ENCODE peak calls at places on chromosomes 2 and 18, in seven cellular contexts. One of them, this sample, is unnamed. For H3K9me3, the result is how much of the 10 kb centered on the place peaks cover.

GRCh38 chr18:67292814-67293213 is 223.7 kb downstream of the DSEL start:
- DNase-seq in kidney: no peak
- DNase-seq in cardiac muscle cell: no peak
- DNase-seq in CD8-positive, alpha-beta T cell: no peak
- DNase-seq in left lung: no peak
- DNase-seq in Peyer's patch: no peak
- DNase-seq in HepG2: no peak
- DNase-seq in this sample: no peak

GRCh38 chr2:219724628-219725027 is 97.2 kb downstream of the SLC4A3 start:
- DNase-seq in kidney: no peak
- DNase-seq in cardiac muscle cell: no peak
- DNase-seq in CD8-positive, alpha-beta T cell: no peak
- DNase-seq in left lung: no peak
- DNase-seq in Peyer's patch: no peak
- DNase-seq in HepG2: peak
- DNase-seq in this sample: no peak

GRCh38 chr2:241802421-241802749 is 6.6 kb upstream of the NEU4 start:
- DNase-seq in kidney: peak
- DNase-seq in cardiac muscle cell: no peak
- DNase-seq in CD8-positive, alpha-beta T cell: no peak
- DNase-seq in left lung: no peak
- DNase-seq in Peyer's patch: no peak
- DNase-seq in HepG2: no peak
- DNase-seq in this sample: no peak

GRCh38 chr2:19801367-19802087 is 100.3 kb downstream of the TTC32 start:
- DNase-seq in kidney: peak
- DNase-seq in cardiac muscle cell: no peak
- DNase-seq in CD8-positive, alpha-beta T cell: no peak
- DNase-seq in left lung: peak
- DNase-seq in Peyer's patch: peak
- DNase-seq in HepG2: no peak
- DNase-seq in this sample: peak

GRCh38 chr18:41966943-41967342 is 11.9 kb downstream of the PIK3C3 start:
- DNase-seq in kidney: no peak
- DNase-seq in cardiac muscle cell: no peak
- DNase-seq in CD8-positive, alpha-beta T cell: no peak
- DNase-seq in left lung: no peak
- DNase-seq in Peyer's patch: no peak
- DNase-seq in HepG2: no peak
- DNase-seq in this sample: no peak

GRCh38 chr2:193584001-193584400 is 1389.3 kb upstream of the TMEFF2 start:
- DNase-seq in kidney: no peak
- DNase-seq in cardiac muscle cell: peak
- DNase-seq in CD8-positive, alpha-beta T cell: no peak
- DNase-seq in left lung: no peak
- DNase-seq in Peyer's patch: no peak
- DNase-seq in HepG2: peak
- DNase-seq in this sample: no peak

GRCh38 chr2:176129013-176129796 is at the start of gene HOXD8:
- DNase-seq in kidney: peak
- DNase-seq in cardiac muscle cell: peak
- DNase-seq in CD8-positive, alpha-beta T cell: no peak
- DNase-seq in left lung: peak
- DNase-seq in Peyer's patch: peak
- DNase-seq in HepG2: no peak
- DNase-seq in this sample: peak

GRCh38 chr2:190119257-190119656 is 56.7 kb upstream of the MSTN start:
- DNase-seq in kidney: no peak
- DNase-seq in cardiac muscle cell: peak
- DNase-seq in CD8-positive, alpha-beta T cell: peak
- DNase-seq in left lung: no peak
- DNase-seq in Peyer's patch: no peak
- DNase-seq in HepG2: no peak
- DNase-seq in this sample: no peak

GRCh38 chr18:64271264-64271663 is 122.4 kb upstream of the LINC00305 start:
- DNase-seq in kidney: no peak
- DNase-seq in cardiac muscle cell: peak
- DNase-seq in CD8-positive, alpha-beta T cell: no peak
- DNase-seq in left lung: no peak
- DNase-seq in Peyer's patch: no peak
- DNase-seq in HepG2: no peak
- DNase-seq in this sample: no peak

GRCh38 chr18:46199515-46200147 is 95.4 kb downstream of the HAUS1 start:
- DNase-seq in kidney: no peak
- DNase-seq in cardiac muscle cell: no peak
- DNase-seq in CD8-positive, alpha-beta T cell: no peak
- DNase-seq in left lung: no peak
- DNase-seq in Peyer's patch: no peak
- DNase-seq in HepG2: peak
- DNase-seq in this sample: no peak

GRCh38 chr2:232901711-232902578 is 31.9 kb downstream of the SNORC start:
- DNase-seq in kidney: no peak
- DNase-seq in cardiac muscle cell: no peak
- DNase-seq in CD8-positive, alpha-beta T cell: no peak
- DNase-seq in left lung: peak
- DNase-seq in Peyer's patch: peak
- DNase-seq in HepG2: peak
- DNase-seq in this sample: no peak

GRCh38 chr18:8686556-8686955 is 18.8 kb upstream of the MTCL1 start:
- DNase-seq in kidney: no peak
- DNase-seq in cardiac muscle cell: no peak
- DNase-seq in CD8-positive, alpha-beta T cell: no peak
- DNase-seq in left lung: no peak
- DNase-seq in Peyer's patch: no peak
- DNase-seq in HepG2: no peak
- DNase-seq in this sample: no peak

GRCh38 chr2:2805263-2805662 is 474.2 kb upstream of the MYT1L start:
- DNase-seq in kidney: peak
- DNase-seq in cardiac muscle cell: no peak
- DNase-seq in CD8-positive, alpha-beta T cell: no peak
- DNase-seq in left lung: no peak
- DNase-seq in Peyer's patch: no peak
- DNase-seq in HepG2: no peak
- DNase-seq in this sample: no peak

GRCh38 chr2:239223029-239223329 is 177.8 kb downstream of the HDAC4 start:
- DNase-seq in kidney: no peak
- DNase-seq in cardiac muscle cell: no peak
- DNase-seq in CD8-positive, alpha-beta T cell: no peak
- DNase-seq in left lung: no peak
- DNase-seq in Peyer's patch: no peak
- DNase-seq in HepG2: peak
- DNase-seq in this sample: no peak

GRCh38 chr2:30443081-30443480 is 4.0 kb upstream of the LCLAT1 start:
- DNase-seq in kidney: no peak
- DNase-seq in cardiac muscle cell: no peak
- DNase-seq in CD8-positive, alpha-beta T cell: no peak
- DNase-seq in left lung: no peak
- DNase-seq in Peyer's patch: no peak
- DNase-seq in HepG2: no peak
- DNase-seq in this sample: no peak

GRCh38 chr2:197205590-197206215 is 104.9 kb downstream of the ANKRD44 start:
- DNase-seq in kidney: no peak
- DNase-seq in cardiac muscle cell: no peak
- DNase-seq in CD8-positive, alpha-beta T cell: peak
- DNase-seq in left lung: no peak
- DNase-seq in Peyer's patch: peak
- DNase-seq in HepG2: no peak
- DNase-seq in this sample: no peak

GRCh38 chr2:148909114-148909513 is 34.1 kb downstream of the KIF5C start:
- DNase-seq in kidney: no peak
- DNase-seq in cardiac muscle cell: no peak
- DNase-seq in CD8-positive, alpha-beta T cell: no peak
- DNase-seq in left lung: no peak
- DNase-seq in Peyer's patch: no peak
- DNase-seq in HepG2: no peak
- DNase-seq in this sample: no peak

GRCh38 chr2:162063281-162063680 is 10.7 kb downstream of the DPP4 start:
- DNase-seq in kidney: no peak
- DNase-seq in cardiac muscle cell: no peak
- DNase-seq in CD8-positive, alpha-beta T cell: no peak
- DNase-seq in left lung: no peak
- DNase-seq in Peyer's patch: no peak
- DNase-seq in HepG2: no peak
- DNase-seq in this sample: no peak

GRCh38 chr2:203909192-203909945 is 27.2 kb upstream of the ICOS start:
- DNase-seq in kidney: no peak
- DNase-seq in cardiac muscle cell: peak
- DNase-seq in CD8-positive, alpha-beta T cell: no peak
- DNase-seq in left lung: no peak
- DNase-seq in Peyer's patch: no peak
- DNase-seq in HepG2: peak
- DNase-seq in this sample: no peak

GRCh38 chr2:64065516-64065915 is 46.3 kb upstream of the VPS54 start:
- DNase-seq in kidney: no peak
- DNase-seq in cardiac muscle cell: no peak
- DNase-seq in CD8-positive, alpha-beta T cell: no peak
- DNase-seq in left lung: no peak
- DNase-seq in Peyer's patch: no peak
- DNase-seq in HepG2: no peak
- DNase-seq in this sample: no peak

GRCh38 chr2:64067326-64067725 is 48.1 kb upstream of the VPS54 start:
- DNase-seq in kidney: no peak
- DNase-seq in cardiac muscle cell: no peak
- DNase-seq in CD8-positive, alpha-beta T cell: no peak
- DNase-seq in left lung: no peak
- DNase-seq in Peyer's patch: no peak
- DNase-seq in HepG2: no peak
- DNase-seq in this sample: no peak

GRCh38 chr2:64063924-64064331 is 44.7 kb upstream of the VPS54 start:
- DNase-seq in kidney: no peak
- DNase-seq in cardiac muscle cell: peak
- DNase-seq in CD8-positive, alpha-beta T cell: no peak
- DNase-seq in left lung: no peak
- DNase-seq in Peyer's patch: no peak
- DNase-seq in HepG2: peak
- DNase-seq in this sample: no peak

GRCh38 chr2:64062840-64063239 is 43.6 kb upstream of the VPS54 start:
- DNase-seq in kidney: no peak
- DNase-seq in cardiac muscle cell: no peak
- DNase-seq in CD8-positive, alpha-beta T cell: no peak
- DNase-seq in left lung: no peak
- DNase-seq in Peyer's patch: no peak
- DNase-seq in HepG2: no peak
- DNase-seq in this sample: no peak

DNA sequence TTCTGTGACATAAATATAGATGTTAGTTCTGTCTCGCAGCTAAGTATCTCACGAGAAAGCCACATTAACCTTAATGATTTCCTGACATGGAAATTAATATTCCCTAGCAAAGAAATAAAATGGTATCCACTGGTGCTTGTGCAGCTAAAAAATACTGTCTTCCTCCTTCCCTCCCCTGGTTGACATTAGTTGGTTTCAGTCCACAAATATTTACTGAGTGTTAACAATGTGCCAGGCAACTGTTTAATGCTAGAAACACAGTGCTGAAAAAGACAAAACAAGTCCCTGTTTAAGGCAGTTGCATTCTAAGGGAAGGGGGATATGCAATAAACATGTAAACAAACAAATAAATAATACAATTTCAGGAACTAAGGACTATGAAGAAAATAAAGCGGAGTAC is 44.2 kb upstream of the VPS54 start:
- DNase-seq in kidney: no peak
- DNase-seq in cardiac muscle cell: no peak
- DNase-seq in CD8-positive, alpha-beta T cell: no peak
- DNase-seq in left lung: no peak
- DNase-seq in Peyer's patch: no peak
- DNase-seq in HepG2: no peak
- DNase-seq in this sample: no peak
- H3K27ac ChIP-seq in kidney: no peak
- H3K27ac ChIP-seq in cardiac muscle cell: no peak
- H3K27ac ChIP-seq in CD8-positive, alpha-beta T cell: no peak
- H3K27ac ChIP-seq in left lung: peak
- H3K27ac ChIP-seq in Peyer's patch: peak
- H3K27ac ChIP-seq in HepG2: no peak
- H3K27ac ChIP-seq in this sample: peak

GRCh38 chr2:10469301-10469700 is 21.2 kb upstream of the ODC1 start:
- DNase-seq in kidney: no peak
- DNase-seq in cardiac muscle cell: no peak
- DNase-seq in CD8-positive, alpha-beta T cell: no peak
- DNase-seq in left lung: no peak
- DNase-seq in Peyer's patch: peak
- DNase-seq in HepG2: no peak
- DNase-seq in this sample: no peak
- H3K9me3 ChIP-seq in kidney: under half
- H3K9me3 ChIP-seq in cardiac muscle cell: under half
- H3K9me3 ChIP-seq in CD8-positive, alpha-beta T cell: under half
- H3K9me3 ChIP-seq in left lung: under half
- H3K9me3 ChIP-seq in Peyer's patch: under half
- H3K9me3 ChIP-seq in HepG2: under half
- H3K9me3 ChIP-seq in this sample: under half

GRCh38 chr2:69464575-69464974 is 27.3 kb upstream of the NFU1 start:
- DNase-seq in kidney: no peak
- DNase-seq in cardiac muscle cell: no peak
- DNase-seq in CD8-positive, alpha-beta T cell: no peak
- DNase-seq in left lung: no peak
- DNase-seq in Peyer's patch: peak
- DNase-seq in HepG2: no peak
- DNase-seq in this sample: no peak
- H3K27ac ChIP-seq in kidney: no peak
- H3K27ac ChIP-seq in cardiac muscle cell: no peak
- H3K27ac ChIP-seq in CD8-positive, alpha-beta T cell: no peak
- H3K27ac ChIP-seq in left lung: no peak
- H3K27ac ChIP-seq in Peyer's patch: no peak
- H3K27ac ChIP-seq in HepG2: no peak
- H3K27ac ChIP-seq in this sample: no peak

GRCh38 chr2:39650468-39650867 is 15.2 kb upstream of the TMEM178A start:
- DNase-seq in kidney: no peak
- DNase-seq in cardiac muscle cell: no peak
- DNase-seq in CD8-positive, alpha-beta T cell: no peak
- DNase-seq in left lung: no peak
- DNase-seq in Peyer's patch: no peak
- DNase-seq in HepG2: no peak
- DNase-seq in this sample: no peak
- H3K9me3 ChIP-seq in kidney: under half
- H3K9me3 ChIP-seq in cardiac muscle cell: under half
- H3K9me3 ChIP-seq in CD8-positive, alpha-beta T cell: under half
- H3K9me3 ChIP-seq in left lung: under half
- H3K9me3 ChIP-seq in Peyer's patch: under half
- H3K9me3 ChIP-seq in HepG2: under half
- H3K9me3 ChIP-seq in this sample: under half

GRCh38 chr2:174635747-174636399 is 38.3 kb upstream of the WIPF1 start:
- DNase-seq in kidney: no peak
- DNase-seq in cardiac muscle cell: no peak
- DNase-seq in CD8-positive, alpha-beta T cell: no peak
- DNase-seq in left lung: no peak
- DNase-seq in Peyer's patch: no peak
- DNase-seq in HepG2: no peak
- DNase-seq in this sample: no peak
- H3K27ac ChIP-seq in kidney: no peak
- H3K27ac ChIP-seq in cardiac muscle cell: no peak
- H3K27ac ChIP-seq in CD8-positive, alpha-beta T cell: no peak
- H3K27ac ChIP-seq in left lung: peak
- H3K27ac ChIP-seq in Peyer's patch: peak
- H3K27ac ChIP-seq in HepG2: no peak
- H3K27ac ChIP-seq in this sample: peak

GRCh38 chr2:105885456-105885855 is 140.7 kb downstream of the NCK2 start:
- DNase-seq in kidney: no peak
- DNase-seq in cardiac muscle cell: no peak
- DNase-seq in CD8-positive, alpha-beta T cell: no peak
- DNase-seq in left lung: no peak
- DNase-seq in Peyer's patch: no peak
- DNase-seq in HepG2: no peak
- DNase-seq in this sample: no peak
- H3K9me3 ChIP-seq in kidney: under half
- H3K9me3 ChIP-seq in cardiac muscle cell: under half
- H3K9me3 ChIP-seq in CD8-positive, alpha-beta T cell: under half
- H3K9me3 ChIP-seq in left lung: under half
- H3K9me3 ChIP-seq in Peyer's patch: under half
- H3K9me3 ChIP-seq in HepG2: under half
- H3K9me3 ChIP-seq in this sample: under half